ENCODE peak calls at places on chromosome 12, in six cellular contexts. Q is AG04450, V is kidney epithelial cell, O is WTC11, B is HepG2, K is cardiac fibroblast. I is an unnamed sample.

GRCh38 chr12:45726594-45727300 is 2.8 kb upstream of the ARID2 start:
- DNase-seq in Q (no peak), V (no peak), O (peak; percentile 54), B (peak; percentile 9), K (peak; percentile 50), I (peak; percentile 69)

GRCh38 chr12:76374395-76375020 is 26.3 kb upstream of the BBS10 start:
- DNase-seq in Q (no peak), V (peak; percentile 60), O (no peak), B (no peak), K (peak; percentile 58), I (no peak)

GRCh38 chr12:120099738-120100137 is 16.8 kb downstream of the RAB35 start:
- DNase-seq in Q (no peak), V (no peak), O (no peak), B (no peak), K (no peak), I (no peak)

GRCh38 chr12:106669216-106669615 is 86.4 kb downstream of the RFX4 start:
- DNase-seq in Q (no peak), V (no peak), O (no peak), B (no peak), K (no peak), I (no peak)

GRCh38 chr12:119835068-119835467 is 42.1 kb downstream of the CIT start:
- DNase-seq in Q (no peak), V (no peak), O (peak; percentile 16), B (no peak), K (peak; percentile 27), I (no peak)

GRCh38 chr12:75087656-75088055 is 122.0 kb downstream of the KCNC2 start:
- DNase-seq in Q (no peak), V (no peak), O (no peak), B (no peak), K (peak; percentile 1), I (no peak)

GRCh38 chr12:131030472-131031328 is 77.0 kb downstream of the ADGRD1 start:
- DNase-seq in Q (no peak), V (no peak), O (no peak), B (no peak), K (no peak), I (no peak)

GRCh38 chr12:91989143-91989542 is 156.5 kb downstream of the BTG1 start:
- DNase-seq in Q (no peak), V (no peak), O (no peak), B (no peak), K (no peak), I (no peak)

GRCh38 chr12:15131462-15131861 is 89.8 kb downstream of the RERG start:
- DNase-seq in Q (no peak), V (peak; percentile 12), O (no peak), B (no peak), K (peak; percentile 77), I (no peak)

GRCh38 chr12:130186631-130187269 is 24.5 kb downstream of the FZD10 start:
- DNase-seq in Q (no peak), V (peak; percentile 82), O (no peak), B (no peak), K (no peak), I (no peak)

GRCh38 chr12:107635139-107635538 is 50.5 kb upstream of the PWP1 start:
- DNase-seq in Q (no peak), V (no peak), O (peak; percentile 57), B (no peak), K (peak; percentile 42), I (no peak)

GRCh38 chr12:132349501-132350131 is 20.2 kb upstream of the GALNT9 start:
- DNase-seq in Q (no peak), V (no peak), O (no peak), B (no peak), K (no peak), I (no peak)

GRCh38 chr12:115213538-115213961 is 529.6 kb upstream of the TBX3 start:
- DNase-seq in Q (no peak), V (no peak), O (peak; percentile 18), B (no peak), K (no peak), I (no peak)

GRCh38 chr12:40225984-40226602 is 1.3 kb downstream of the LRRK2 start:
- DNase-seq in Q (no peak), V (no peak), O (no peak), B (no peak), K (no peak), I (peak; percentile 42)

GRCh38 chr12:54596526-54596946 is 8.1 kb upstream of the PPP1R1A start:
- DNase-seq in Q (peak; percentile 29), V (no peak), O (peak; percentile 86), B (peak; percentile 40), K (peak; percentile 75), I (no peak)

GRCh38 chr12:92208613-92209121 is 63.0 kb upstream of the BTG1 start:
- DNase-seq in Q (no peak), V (peak; percentile 12), O (no peak), B (no peak), K (peak; percentile 74), I (peak; percentile 35)

GRCh38 chr12:98211914-98212695 is 303.3 kb upstream of the TMPO start:
- DNase-seq in Q (no peak), V (no peak), O (no peak), B (no peak), K (peak; percentile 59), I (no peak)

GRCh38 chr12:25526778-25527177 is 26.3 kb downstream of the LMNTD1 start:
- DNase-seq in Q (no peak), V (no peak), O (no peak), B (no peak), K (no peak), I (no peak)

DNA sequence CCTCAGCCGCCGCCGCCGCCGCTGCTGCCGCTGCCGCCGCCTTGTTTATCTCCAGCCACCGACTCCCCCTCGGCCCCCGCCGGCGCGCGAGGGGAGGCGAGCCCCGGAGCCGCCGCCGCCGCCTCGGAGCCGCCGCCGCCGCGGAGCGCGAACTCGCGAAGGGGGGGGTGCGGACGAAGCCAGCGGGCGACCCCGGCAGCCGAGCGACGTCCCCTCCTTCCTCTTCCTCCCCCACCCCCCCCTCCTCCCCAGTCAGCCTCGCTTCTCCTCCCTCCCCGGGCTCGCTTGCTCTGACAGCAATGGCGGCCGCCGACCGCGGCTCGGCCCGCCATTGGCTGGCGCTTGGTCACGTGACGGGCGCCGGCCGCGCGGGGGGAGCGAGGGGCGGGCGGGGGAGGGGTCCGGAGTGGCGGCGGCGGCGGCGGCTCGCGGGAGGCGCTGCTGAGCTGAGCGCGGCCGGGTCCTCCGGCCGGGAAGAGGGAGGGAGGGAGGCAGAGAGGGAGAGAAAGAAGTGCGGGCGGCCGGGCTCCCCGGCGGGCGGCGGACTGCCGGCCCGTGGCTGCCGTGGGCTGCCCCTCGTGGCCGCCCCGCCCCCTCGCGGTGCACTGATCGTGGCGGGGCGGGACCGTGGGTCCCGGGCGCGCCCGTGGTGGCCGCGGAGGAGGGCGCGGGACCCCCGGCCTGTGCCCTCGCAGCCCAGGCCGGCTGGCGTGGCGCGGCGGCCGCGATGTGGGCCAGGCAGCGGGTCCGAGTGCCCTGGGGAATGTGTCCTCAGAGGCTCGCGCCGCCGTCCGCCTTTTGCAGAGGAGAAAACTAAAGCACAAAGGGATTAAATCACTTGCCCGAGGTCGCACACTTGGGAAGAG is at the start of gene MED13L:
- DNase-seq in Q (peak; percentile 51), V (no peak), O (peak; percentile 85), B (peak; percentile 64), K (peak; percentile 83), I (peak; percentile 89)
- TF ChIP-seq CTCF in Q (no peak), V (no peak), O (no peak), B (peak; percentile 58), K (peak; percentile 7), I (no peak)

GRCh38 chr12:49230176-49230575 is 34.7 kb upstream of the TUBA1C start:
- DNase-seq in Q (no peak), V (no peak), O (no peak), B (no peak), K (no peak), I (no peak)
- TF ChIP-seq CTCF in Q (no peak), V (no peak), O (no peak), B (no peak), K (no peak), I (no peak)

GRCh38 chr12:82527165-82527780 is 159.4 kb upstream of the TMTC2 start:
- DNase-seq in Q (peak; percentile 37), V (peak; percentile 19), O (peak; percentile 16), B (peak; percentile 46), K (peak; percentile 70), I (peak; percentile 26)
- TF ChIP-seq CTCF in Q (peak; percentile 97), V (peak; percentile 89), O (peak; percentile 50), B (peak; percentile 72), K (peak; percentile 87), I (peak; percentile 85)

DNA sequence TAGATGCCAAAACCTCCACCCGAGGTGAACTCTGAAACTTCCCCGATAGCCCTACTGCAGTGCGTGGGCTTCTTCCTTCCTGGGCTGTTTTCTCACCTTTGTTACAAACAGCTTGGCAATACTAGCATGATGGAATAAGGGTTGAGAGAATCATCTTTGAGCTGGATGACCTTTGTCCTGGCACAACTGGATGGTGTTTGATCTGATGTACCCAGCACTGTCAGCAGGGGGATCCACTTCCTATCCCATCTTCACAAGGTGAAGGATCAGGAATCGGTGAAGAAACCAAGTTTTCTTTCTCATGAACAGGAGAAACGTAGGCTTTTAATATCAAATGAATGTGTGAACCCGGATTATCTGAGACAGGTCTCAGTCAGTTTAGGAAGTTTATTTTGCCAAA is 19.5 kb upstream of the LRRC10 start:
- DNase-seq in Q (no peak), V (no peak), O (peak; percentile 25), B (peak; percentile 46), K (peak; percentile 8), I (no peak)
- TF ChIP-seq CTCF in Q (peak; percentile 31), V (peak; percentile 28), O (peak; percentile 5), B (peak; percentile 67), K (peak; percentile 34), I (peak; percentile 24)

GRCh38 chr12:113461666-113462065 is 10.0 kb downstream of the LHX5 start:
- DNase-seq in Q (no peak), V (no peak), O (no peak), B (peak; percentile 45), K (peak; percentile 33), I (no peak)
- TF ChIP-seq CTCF in Q (peak; percentile 63), V (peak; percentile 50), O (peak; percentile 66), B (peak; percentile 64), K (peak; percentile 60), I (peak; percentile 44)

GRCh38 chr12:126648074-126648473 is 1582.8 kb downstream of the AACS start:
- DNase-seq in Q (no peak), V (no peak), O (no peak), B (no peak), K (no peak), I (no peak)

DNA sequence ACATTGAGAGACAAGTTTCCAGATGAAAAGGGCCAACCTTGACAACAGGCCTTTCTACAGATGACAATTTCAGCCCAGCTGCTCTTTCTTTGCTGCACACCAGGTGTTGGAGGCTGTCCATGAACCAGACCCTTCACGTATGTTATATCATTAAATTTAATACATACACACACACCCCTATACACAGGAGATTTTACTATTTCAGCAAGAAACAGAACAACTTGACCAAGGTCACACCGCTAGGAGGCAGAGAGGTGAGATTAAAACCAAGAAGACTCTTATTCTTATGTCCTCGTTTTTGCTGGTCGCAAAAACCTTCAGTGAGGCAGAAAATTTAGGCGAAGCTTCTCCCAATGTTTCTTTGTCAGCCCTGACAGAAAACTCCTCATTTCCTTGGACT is 1585.9 kb downstream of the AACS start:
- DNase-seq in Q (no peak), V (no peak), O (no peak), B (no peak), K (no peak), I (no peak)
- TF ChIP-seq CTCF in Q (no peak), V (no peak), O (no peak), B (no peak), K (no peak), I (no peak)

I was measured in GM06990.